ENCODE peak calls at places on chromosome 4, in four cellular contexts. G is right cardiac atrium; M is PC-3; R is activated T-cell treated with anti-CD3 and anti-CD28 coated beads, Interleukin-2, amount 50 U/mL, for 48 hours. J is an unnamed sample.
A peak's percentile ranks its signal among the peaks of the same experiment; 100 is the strongest.

GRCh38 chr4:174111350-174111888 is 172.0 kb downstream of the FBXO8 start:
- DNase-seq in G (no peak), M (no peak), R (no peak), J (no peak)

GRCh38 chr4:23590431-23590830 is 299.4 kb downstream of the PPARGC1A start:
- DNase-seq in G (no peak), M (no peak), R (no peak), J (no peak)

GRCh38 chr4:139973015-139973414 is 181.0 kb downstream of the MAML3 start:
- DNase-seq in G (no peak), M (no peak), R (no peak), J (no peak)

GRCh38 chr4:145843148-145843547 is 95.5 kb downstream of the ZNF827 start:
- DNase-seq in G (no peak), M (peak; percentile 44), R (no peak), J (no peak)

GRCh38 chr4:80026080-80026479 is 46.9 kb downstream of the ANTXR2 start:
- DNase-seq in G (no peak), M (peak; percentile 14), R (no peak), J (no peak)

GRCh38 chr4:54063737-54064316 is 578 bp downstream of the CHIC2 start:
- DNase-seq in G (peak; percentile 77), M (peak; percentile 27), R (peak; percentile 61), J (no peak)

GRCh38 chr4:65651031-65651430 is 19.3 kb downstream of the EPHA5 start:
- DNase-seq in G (no peak), M (no peak), R (no peak), J (no peak)

GRCh38 chr4:56681158-56681848 is at the start of gene HOPX:
- DNase-seq in G (no peak), M (peak; percentile 86), R (peak; percentile 85), J (peak; percentile 13)

GRCh38 chr4:169404959-169405358 is 134.2 kb upstream of the SH3RF1 start:
- DNase-seq in G (no peak), M (peak; percentile 51), R (no peak), J (no peak)

GRCh38 chr4:1200425-1201035 is 28.1 kb upstream of the SPON2 start:
- DNase-seq in G (peak; percentile 85), M (no peak), R (peak; percentile 41), J (no peak)

GRCh38 chr4:40316782-40317635 is 18.1 kb upstream of the CHRNA9 start:
- DNase-seq in G (no peak), M (peak; percentile 82), R (peak; percentile 77), J (peak; percentile 78)

GRCh38 chr4:67721770-67722597 is 21.0 kb upstream of the UBA6 start:
- DNase-seq in G (no peak), M (peak; percentile 94), R (no peak), J (no peak)

GRCh38 chr4:54897590-54897989 is 227.8 kb downstream of the KDR start:
- DNase-seq in G (no peak), M (peak; percentile 28), R (no peak), J (no peak)

GRCh38 chr4:159428975-159429692 is 326.3 kb downstream of the RAPGEF2 start:
- DNase-seq in G (no peak), M (no peak), R (no peak), J (no peak)

GRCh38 chr4:65665951-65666523 is 4.3 kb downstream of the EPHA5 start:
- DNase-seq in G (no peak), M (peak; percentile 71), R (no peak), J (no peak)

GRCh38 chr4:4321951-4322688 is 32.1 kb downstream of the ZBTB49 start:
- DNase-seq in G (no peak), M (no peak), R (no peak), J (no peak)

GRCh38 chr4:84492290-84492689 is 6.8 kb downstream of the NKX6-1 start:
- DNase-seq in G (no peak), M (no peak), R (no peak), J (no peak)